ENCODE peak calls at places on chromosomes 13 and 19, in nine cellular contexts. C, X, B, Q, K, Y, F, W and L are unnamed samples.

GRCh38 chr13:43988302-43988701 is 108.6 kb downstream of the LACC1 start:
- DNase-seq in W (no peak), C (no peak), Y (no peak), Q (no peak), K (no peak), B (no peak), F (peak; percentile 52), X (no peak), L (no peak)

GRCh38 chr13:46624821-46625220 is 71.9 kb downstream of the LRCH1 start:
- DNase-seq in Y (no peak), X (no peak), W (no peak), C (no peak), B (no peak), F (no peak), K (no peak), Q (no peak), L (no peak)

GRCh38 chr19:38846097-38846496 is 3.7 kb downstream of the HNRNPL start:
- DNase-seq in Y (no peak), B (no peak), X (no peak), W (no peak), Q (no peak), C (no peak), F (no peak), K (no peak), L (no peak)

GRCh38 chr19:48989701-48990291 is 3.3 kb downstream of the GYS1 start:
- DNase-seq in W (no peak), K (no peak), X (no peak), B (no peak), Q (no peak), C (peak; percentile 51), F (no peak), Y (no peak), L (no peak)

GRCh38 chr19:50768289-50768688 is 2.0 kb upstream of the GPR32 start:
- DNase-seq in X (no peak), C (no peak), W (no peak), K (no peak), Q (no peak), B (no peak), Y (no peak), F (no peak), L (no peak)

GRCh38 chr19:41872775-41873647 is 4.1 kb upstream of the CD79A start:
- DNase-seq in K (no peak), X (peak; percentile 81), F (peak; percentile 43), B (peak; percentile 88), Q (no peak), Y (peak; percentile 87), C (peak; percentile 61), W (peak; percentile 59), L (peak; percentile 87)

GRCh38 chr19:50649433-50650391 is at the start of gene C19orf81:
- DNase-seq in X (peak; percentile 54), Y (no peak), C (no peak), Q (no peak), W (peak; percentile 6), F (no peak), K (no peak), B (no peak), L (no peak)

GRCh38 chr13:111857336-111857735 is 209.6 kb upstream of the SOX1 start:
- DNase-seq in X (no peak), Y (no peak), K (no peak), Q (no peak), C (no peak), W (no peak), B (no peak), F (no peak), L (no peak)

GRCh38 chr19:10718205-10719196 is 622 bp downstream of the DNM2 start:
- DNase-seq in Y (no peak), X (peak; percentile 61), W (peak; percentile 28), Q (no peak), B (peak; percentile 51), F (peak; percentile 8), K (no peak), C (peak; percentile 56), L (peak; percentile 44)

GRCh38 chr13:31749929-31750328 is 10.6 kb downstream of the RXFP2 start:
- DNase-seq in F (peak; percentile 92), Y (no peak), W (peak; percentile 94), X (no peak), B (no peak), K (no peak), C (no peak), Q (no peak), L (no peak)

GRCh38 chr19:34387446-34387810 is 16.8 kb upstream of the PDCD2L start:
- DNase-seq in X (no peak), Q (no peak), W (no peak), K (no peak), F (no peak), C (no peak), B (no peak), Y (no peak), L (no peak)

GRCh38 chr19:38151242-38151641 is 72.8 kb downstream of the DPF1 start:
- DNase-seq in Y (no peak), Q (no peak), F (no peak), W (no peak), B (no peak), X (no peak), C (no peak), K (no peak), L (no peak)

GRCh38 chr13:53782400-53783030 is 753.9 kb downstream of the OLFM4 start:
- DNase-seq in K (no peak), F (peak; percentile 18), X (peak; percentile 77), Q (no peak), Y (no peak), C (no peak), B (peak; percentile 32), W (peak; percentile 17), L (peak; percentile 36)

GRCh38 chr13:104534847-104535246 is 1468.6 kb upstream of the SLC10A2 start:
- DNase-seq in C (no peak), Q (no peak), W (no peak), X (peak; percentile 14), Y (no peak), F (no peak), K (no peak), B (no peak), L (no peak)

GRCh38 chr19:19540707-19541515 is 2.8 kb downstream of the CILP2 start:
- DNase-seq in Q (no peak), F (no peak), C (no peak), W (no peak), K (no peak), Y (peak; percentile 73), X (peak; percentile 59), B (peak; percentile 68), L (peak; percentile 36)

GRCh38 chr13:44362394-44363040 is 11.1 kb upstream of the SERP2 start:
- DNase-seq in K (no peak), C (no peak), B (no peak), W (no peak), Y (no peak), F (peak; percentile 30), X (no peak), Q (no peak), L (no peak)

GRCh38 chr13:75307370-75307984 is 174.5 kb downstream of the TBC1D4 start:
- DNase-seq in B (no peak), Q (no peak), X (no peak), W (peak; percentile 17), Y (no peak), F (peak; percentile 14), K (no peak), C (no peak), L (no peak)

DNA sequence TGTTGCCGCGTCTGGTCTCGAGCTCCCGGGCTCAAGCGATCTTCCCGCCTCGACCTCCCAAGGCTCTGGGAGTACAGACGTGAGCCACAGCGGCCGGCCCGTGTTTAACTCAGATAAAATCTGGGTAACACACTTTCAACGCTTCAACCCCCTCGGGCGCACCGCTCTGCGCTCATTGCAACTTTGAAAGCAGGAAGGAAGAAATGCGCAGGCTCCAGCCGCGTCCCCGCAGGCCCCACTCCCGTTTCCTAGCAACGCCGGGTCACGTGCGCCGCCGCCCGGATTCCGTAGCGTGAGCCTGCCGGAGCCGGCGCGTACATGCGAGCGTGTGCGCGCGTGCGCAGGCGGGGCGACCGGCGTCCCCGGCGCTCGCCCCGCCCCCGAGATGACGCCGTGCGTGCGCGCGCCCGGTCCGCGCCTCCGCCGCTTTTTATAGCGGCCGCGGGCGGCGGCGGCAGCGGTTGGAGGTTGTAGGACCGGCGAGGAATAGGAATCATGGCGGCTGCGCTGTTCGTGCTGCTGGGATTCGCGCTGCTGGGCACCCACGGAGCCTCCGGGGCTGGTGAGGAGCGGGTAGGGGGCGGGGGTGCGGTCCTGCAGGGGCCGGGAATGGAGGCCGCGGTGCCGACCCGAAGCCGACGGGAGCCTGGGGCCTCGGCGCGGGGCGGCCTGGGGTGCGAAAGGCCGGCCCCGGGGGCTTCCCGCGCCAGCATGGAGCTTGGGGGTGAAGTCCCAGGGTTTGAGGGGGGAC is at the start of gene BSG:
- DNase-seq in F (peak; percentile 88), B (peak; percentile 99), Y (peak; percentile 97), Q (peak; percentile 98), X (peak; percentile 99), C (peak; percentile 98), W (peak; percentile 96), K (peak; percentile 90), L (peak; percentile 98)
- TF ChIP-seq CTCF in F (no peak), B (no peak), Y (no peak), Q (no peak), X (no peak), C (no peak), W (no peak), K (peak; percentile 4), L (no peak)

GRCh38 chr13:110407021-110407420 is 99.9 kb downstream of the COL4A2 start:
- DNase-seq in Q (no peak), W (no peak), X (no peak), B (no peak), C (no peak), K (no peak), F (no peak), Y (no peak), L (no peak)
- H3K4me1 ChIP-seq in Q (peaks cover 27% of the 10 kb centered on the region), W (peaks cover 64% of the 10 kb centered on the region), X (peaks cover 20% of the 10 kb centered on the region), B (peaks cover 50% of the 10 kb centered on the region), C (peaks cover 85% of the 10 kb centered on the region), K (no peaks in the 10 kb centered on the region), F (peaks cover 94% of the 10 kb centered on the region), Y (no peaks in the 10 kb centered on the region), L (peaks cover 12% of the 10 kb centered on the region)

GRCh38 chr19:18408053-18408476 is 10.6 kb upstream of the LRRC25 start:
- DNase-seq in X (peak; percentile 56), C (no peak), K (no peak), F (no peak), B (peak; percentile 74), W (no peak), Y (peak; percentile 90), Q (no peak), L (peak; percentile 62)
- TF ChIP-seq CTCF in X (peak; percentile 72), C (peak; percentile 55), K (peak; percentile 33), F (peak; percentile 17), B (peak; percentile 13), W (peak; percentile 33), Y (peak; percentile 49), Q (no peak), L (peak; percentile 66)

GRCh38 chr13:97700306-97700848 is 253.1 kb upstream of the IPO5 start:
- DNase-seq in K (no peak), X (no peak), B (no peak), Q (no peak), F (no peak), W (no peak), C (no peak), Y (no peak), L (no peak)

GRCh38 chr13:97696921-97697320 is 256.6 kb upstream of the IPO5 start:
- DNase-seq in Q (no peak), F (no peak), B (no peak), Y (no peak), W (no peak), K (no peak), C (no peak), X (no peak), L (no peak)

GRCh38 chr13:97702614-97703013 is 250.9 kb upstream of the IPO5 start:
- DNase-seq in X (no peak), Q (no peak), B (no peak), C (no peak), W (no peak), K (no peak), F (no peak), Y (no peak), L (no peak)
- H3K4me1 ChIP-seq in X (no peaks in the 10 kb centered on the region), Q (no peaks in the 10 kb centered on the region), B (no peaks in the 10 kb centered on the region), C (no peaks in the 10 kb centered on the region), W (no peaks in the 10 kb centered on the region), K (no peaks in the 10 kb centered on the region), F (no peaks in the 10 kb centered on the region), Y (no peaks in the 10 kb centered on the region), L (no peaks in the 10 kb centered on the region)